ENCODE peak calls at places on chromosomes 13 and 19, in ten cellular contexts. K is left ventricle myocardium inferior; Q is AG04450; N is brain microvascular endothelial cell; T is BJ; Z is aorta; O is ovary; S is heart right ventricle; X is mammary epithelial cell; P is effector memory CD4-positive, alpha-beta T cell. R is an unnamed sample.

GRCh38 chr19:38034153-38034835 is 127.3 kb downstream of the SIPA1L3 start:
- DNase-seq in Z (peak; percentile 51), X (no peak), P (no peak), Q (no peak), O (no peak), N (peak; percentile 69), T (no peak), K (no peak), S (no peak), R (no peak)

GRCh38 chr19:3344608-3345598 is 21.5 kb upstream of the NFIC start:
- DNase-seq in T (no peak), Z (no peak), O (peak; percentile 50), Q (no peak), X (no peak), S (no peak), P (no peak), N (no peak), K (no peak), R (no peak)

GRCh38 chr13:50715402-50716146 is 127.9 kb downstream of the DLEU7 start:
- DNase-seq in O (no peak), P (no peak), X (no peak), K (peak; percentile 43), N (no peak), S (peak; percentile 35), T (no peak), Z (no peak), Q (no peak), R (no peak)

GRCh38 chr13:102012299-102013293 is 389.3 kb downstream of the FGF14 start:
- DNase-seq in Q (no peak), O (no peak), X (no peak), S (peak; percentile 17), Z (no peak), N (no peak), T (no peak), K (peak; percentile 35), P (no peak), R (no peak)

GRCh38 chr19:46717716-46718143 is 816 bp upstream of the PRKD2 start:
- DNase-seq in P (peak; percentile 19), N (no peak), Z (no peak), X (no peak), T (no peak), O (no peak), K (no peak), S (no peak), Q (no peak), R (no peak)

GRCh38 chr19:1446713-1447564 is 3.0 kb upstream of the APC2 start:
- DNase-seq in Q (no peak), X (no peak), P (no peak), Z (no peak), O (no peak), K (no peak), S (no peak), N (no peak), T (no peak), R (no peak)

GRCh38 chr19:33784432-33784831 is 12.2 kb upstream of the KCTD15 start:
- DNase-seq in N (no peak), Z (no peak), O (no peak), T (no peak), X (no peak), Q (no peak), P (no peak), K (no peak), S (no peak), R (no peak)

GRCh38 chr13:37134411-37135041 is 29.1 kb upstream of the CSNK1A1L start:
- DNase-seq in O (no peak), Q (peak; percentile 79), S (no peak), N (peak; percentile 96), K (no peak), X (no peak), Z (no peak), P (no peak), T (no peak), R (peak; percentile 32)

GRCh38 chr13:59464926-59465325 is 698.8 kb downstream of the DIAPH3 start:
- DNase-seq in T (no peak), Q (no peak), O (no peak), S (no peak), P (no peak), K (no peak), X (no peak), Z (no peak), N (no peak), R (no peak)

GRCh38 chr19:46639356-46640061 is 3.5 kb upstream of the GNG8 start:
- DNase-seq in P (no peak), K (peak; percentile 60), O (peak; percentile 84), Z (peak; percentile 87), X (no peak), Q (no peak), S (peak; percentile 64), N (no peak), T (peak; percentile 59), R (no peak)

GRCh38 chr13:53007872-53008271 is 20.7 kb upstream of the OLFM4 start:
- DNase-seq in O (no peak), T (no peak), K (peak; percentile 19), Z (no peak), N (no peak), Q (no peak), P (no peak), X (no peak), S (no peak), R (no peak)

GRCh38 chr19:4830332-4830731 is 1.2 kb downstream of the TICAM1 start:
- DNase-seq in S (no peak), N (no peak), T (no peak), P (no peak), X (no peak), Z (no peak), Q (no peak), K (no peak), O (no peak), R (no peak)

GRCh38 chr19:4831351-4832340 is at the start of gene TICAM1:
- DNase-seq in S (peak; percentile 82), K (peak; percentile 83), N (peak; percentile 50), Q (no peak), T (no peak), O (peak; percentile 62), X (peak; percentile 91), Z (peak; percentile 93), P (peak; percentile 75), R (no peak)

GRCh38 chr19:4830768-4831265 is 695 bp downstream of the TICAM1 start:
- DNase-seq in S (no peak), Q (no peak), X (no peak), T (no peak), K (no peak), Z (no peak), N (no peak), O (no peak), P (no peak), R (no peak)

GRCh38 chr19:4832776-4833175 is 1.3 kb upstream of the TICAM1 start:
- DNase-seq in X (no peak), Q (no peak), Z (no peak), T (no peak), S (no peak), K (no peak), N (no peak), O (no peak), P (no peak), R (no peak)

GRCh38 chr19:4829001-4829712 is 2.4 kb downstream of the TICAM1 start:
- DNase-seq in T (no peak), K (no peak), S (no peak), Z (no peak), O (no peak), P (no peak), X (no peak), Q (no peak), N (no peak), R (no peak)
- H3K4me3 ChIP-seq in T (no peak overlapping the region), K (no peak overlapping the region), S (no peak overlapping the region), Z (no peak overlapping the region), O (no peak overlapping the region), P (no peak overlapping the region), X (no peak overlapping the region), Q (no peak overlapping the region), N (no peak overlapping the region), R (no peak overlapping the region)

DNA sequence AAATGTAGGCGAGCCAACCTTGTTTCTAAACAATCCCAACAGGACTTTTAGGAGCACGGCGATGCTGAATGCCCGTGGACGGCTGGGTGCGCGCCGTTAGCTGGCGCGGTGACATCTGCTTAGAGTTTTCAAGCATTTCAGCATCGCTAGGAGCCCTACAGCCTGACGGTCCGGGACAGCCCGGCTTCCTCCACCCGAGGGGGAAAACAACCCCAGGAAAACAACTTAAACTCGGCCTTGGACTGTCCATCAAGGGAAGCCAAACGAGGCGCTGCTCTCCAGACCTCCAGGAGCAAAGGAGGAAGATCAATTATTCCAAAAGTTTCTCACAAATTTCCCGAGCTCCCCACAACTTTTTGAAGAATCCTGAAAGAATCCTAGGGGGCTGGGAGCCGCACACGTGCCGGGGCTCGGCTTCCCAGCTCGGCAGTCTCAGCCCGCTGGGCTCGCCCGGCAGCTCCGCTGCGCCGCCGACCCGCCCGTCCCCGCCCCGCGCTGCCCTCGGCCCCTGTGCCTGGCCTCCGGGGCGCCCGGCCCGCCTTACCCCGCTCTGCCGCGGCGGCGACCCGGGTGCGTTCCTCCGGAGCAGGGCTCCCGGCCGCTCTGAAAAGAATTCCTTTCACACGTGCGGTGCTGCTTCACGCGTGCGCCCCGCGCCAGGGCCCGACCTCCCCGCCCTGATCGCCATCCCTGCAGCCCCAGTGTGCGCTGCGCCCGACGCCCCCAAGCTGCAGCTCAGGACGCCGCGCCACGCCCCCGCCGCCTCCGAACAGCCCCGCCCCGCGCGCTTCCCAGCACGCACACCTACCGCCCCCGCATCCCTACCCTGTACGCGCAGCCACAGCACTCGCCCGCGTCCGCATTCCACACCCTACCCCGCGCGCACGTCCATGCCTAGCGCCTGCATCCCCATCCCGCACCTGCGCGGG is at the start of gene GJA3:
- DNase-seq in S (peak; percentile 66), X (peak; percentile 60), T (no peak), Z (no peak), Q (no peak), P (peak; percentile 22), O (no peak), K (peak; percentile 64), N (no peak), R (no peak)
- H3K27me3 ChIP-seq in S (peaks cover 78% of the 10 kb centered on the region), X (no peaks in the 10 kb centered on the region), T (peaks cover 3% of the 10 kb centered on the region), Z (no peaks in the 10 kb centered on the region), Q (peaks cover 9% of the 10 kb centered on the region), P (peaks cover 14% of the 10 kb centered on the region), O (no peaks in the 10 kb centered on the region), K (peaks cover 95% of the 10 kb centered on the region), N (peaks cover 35% of the 10 kb centered on the region), R (peaks cover 24% of the 10 kb centered on the region)

GRCh38 chr19:51460164-51460992 is 2.1 kb upstream of the SIGLEC8 start:
- DNase-seq in P (no peak), T (no peak), O (no peak), Z (no peak), Q (no peak), S (no peak), N (no peak), X (no peak), K (no peak), R (no peak)
- H3K4me3 ChIP-seq in P (no peak overlapping the region), T (peak overlapping the region; percentile 0), O (no peak overlapping the region), Z (no peak overlapping the region), Q (no peak overlapping the region), S (no peak overlapping the region), N (no peak overlapping the region), X (no peak overlapping the region), K (peak overlapping the region; percentile 35), R (no peak overlapping the region)

DNA sequence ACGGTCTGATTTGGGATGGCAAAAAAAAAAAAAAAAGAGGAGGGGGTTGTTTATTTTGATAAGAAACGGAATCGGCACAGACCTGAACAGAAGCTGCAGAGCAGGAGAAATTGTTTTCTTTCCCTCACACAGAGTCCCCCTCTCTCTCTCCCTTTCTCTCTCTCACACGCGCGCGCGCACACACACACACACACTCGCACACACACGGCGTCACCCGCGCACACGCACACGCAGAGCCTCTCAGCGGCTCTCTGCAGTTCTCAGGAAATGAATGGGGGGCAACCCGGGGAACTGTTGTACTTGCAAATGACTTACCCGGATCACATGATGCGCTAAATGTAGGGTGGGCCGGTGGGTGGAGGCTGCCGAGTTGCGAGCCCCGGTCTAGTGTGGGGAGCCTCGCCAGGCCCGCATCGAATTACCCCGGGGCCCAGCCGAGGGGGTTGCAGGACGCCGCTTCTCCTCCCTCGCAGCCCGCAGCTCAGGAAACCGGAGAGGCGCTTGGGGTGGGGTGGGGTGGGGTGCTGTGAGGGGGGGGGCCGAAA is 475 bp downstream of the KLF12 start:
- DNase-seq in N (peak; percentile 94), O (peak; percentile 92), Q (peak; percentile 92), X (peak; percentile 72), T (peak; percentile 54), Z (peak; percentile 92), K (peak; percentile 88), S (peak; percentile 84), P (peak; percentile 86), R (peak; percentile 73)
- H3K27me3 ChIP-seq in N (no peaks in the 10 kb centered on the region), O (no peaks in the 10 kb centered on the region), Q (no peaks in the 10 kb centered on the region), X (no peaks in the 10 kb centered on the region), T (no peaks in the 10 kb centered on the region), Z (no peaks in the 10 kb centered on the region), K (no peaks in the 10 kb centered on the region), S (no peaks in the 10 kb centered on the region), P (no peaks in the 10 kb centered on the region), R (no peaks in the 10 kb centered on the region)